ENCODE peak calls at places on chromosomes 2 and 18, in ten cellular contexts. I is activated CD8-positive, alpha-beta memory T cell treated with anti-CD3 and anti-CD28 coated beads, Interleukin-2, amount 50 U/mL, for 48 hours; S is renal cortical epithelial cell; R is CD8-positive, alpha-beta memory T cell; U is neuronal stem cell; G is AG09319; M is stimulated activated CD8-positive, alpha-beta memory T cell treated with anti-CD3 and anti-CD28 coated beads, Interleukin-7, amount 100 ng/mL, for 4 hours; Y is stimulated activated CD4-positive, alpha-beta T cell treated with anti-CD3 and anti-CD28 coated beads, TNF-alpha, amount 100 ng/mL, for 1 hour; X is HEK293T; F is NAMALWA. H is an unnamed sample.

GRCh38 chr2:54103454-54104314 is 11.7 kb upstream of the ACYP2 start:
- DNase-seq in U (no peak), R (no peak), F (peak), Y (no peak), M (no peak), X (peak), I (no peak), G (no peak), S (peak), H (peak)

GRCh38 chr2:11155326-11156059 is at the start of gene SLC66A3:
- DNase-seq in X (no peak), Y (no peak), I (no peak), U (peak), F (peak), G (peak), R (peak), S (peak), M (no peak), H (peak)

GRCh38 chr2:122737429-122738077 is 982.1 kb downstream of the TSN start:
- DNase-seq in S (peak), U (no peak), F (no peak), R (no peak), Y (no peak), G (no peak), M (no peak), X (no peak), I (no peak), H (no peak)

GRCh38 chr2:45892236-45892701 is 240.8 kb downstream of the PRKCE start:
- DNase-seq in X (no peak), Y (no peak), I (no peak), S (no peak), M (no peak), U (no peak), F (no peak), G (no peak), R (no peak), H (no peak)

GRCh38 chr2:174223359-174223758 is 25.0 kb downstream of the OLA1 start:
- DNase-seq in R (no peak), X (no peak), F (no peak), M (no peak), I (no peak), U (no peak), G (no peak), Y (no peak), S (no peak), H (no peak)

GRCh38 chr18:76450912-76451421 is 44.1 kb downstream of the ZNF516 start:
- DNase-seq in R (peak), F (peak), I (peak), S (peak), X (no peak), U (peak), Y (no peak), G (no peak), M (no peak), H (no peak)

GRCh38 chr18:49647496-49648168 is 85.8 kb downstream of the LIPG start:
- DNase-seq in U (no peak), I (no peak), G (no peak), S (peak), M (no peak), X (no peak), F (no peak), Y (no peak), R (no peak), H (peak)

GRCh38 chr2:213246665-213247281 is 37.5 kb upstream of the SPAG16 start:
- DNase-seq in S (peak), Y (no peak), M (peak), F (peak), X (no peak), G (no peak), I (peak), U (peak), R (peak), H (no peak)

GRCh38 chr2:217387776-217388381 is 528.0 kb upstream of the TNP1 start:
- DNase-seq in U (no peak), R (no peak), F (no peak), X (no peak), S (peak), Y (no peak), I (no peak), G (no peak), M (no peak), H (no peak)

GRCh38 chr2:32772623-32773221 is 144.9 kb downstream of the TTC27 start:
- DNase-seq in S (peak), Y (no peak), G (peak), F (peak), U (peak), R (no peak), I (no peak), X (peak), M (no peak), H (peak)

GRCh38 chr18:51430538-51430937 is 233.1 kb upstream of the MEX3C start:
- DNase-seq in F (no peak), M (no peak), Y (no peak), S (peak), X (no peak), U (no peak), I (no peak), R (no peak), G (no peak), H (no peak)

GRCh38 chr2:214069254-214069653 is 341.6 kb upstream of the VWC2L start:
- DNase-seq in S (peak), Y (no peak), X (peak), M (no peak), G (peak), I (no peak), F (no peak), U (no peak), R (no peak), H (peak)

GRCh38 chr2:48952071-48952604 is 196.6 kb upstream of the LHCGR start:
- DNase-seq in F (no peak), X (no peak), Y (no peak), S (no peak), M (no peak), R (no peak), G (no peak), U (no peak), I (no peak), H (no peak)

GRCh38 chr2:7013761-7014160 is 96.5 kb downstream of the RNF144A start:
- DNase-seq in I (no peak), R (no peak), X (no peak), Y (no peak), F (no peak), G (no peak), U (no peak), S (no peak), M (no peak), H (no peak)

GRCh38 chr2:186728631-186729030 is 34.8 kb downstream of the FAM171B start:
- DNase-seq in F (no peak), Y (no peak), S (no peak), G (no peak), I (no peak), M (no peak), R (no peak), U (no peak), X (no peak), H (no peak)

GRCh38 chr2:112686348-112687217 is 34.2 kb upstream of the NT5DC4 start:
- DNase-seq in U (no peak), S (no peak), I (no peak), R (no peak), X (no peak), Y (no peak), G (no peak), F (no peak), M (no peak), H (no peak)

GRCh38 chr2:171345971-171346722 is 87.6 kb downstream of the METTL8 start:
- DNase-seq in M (no peak), S (no peak), G (no peak), I (no peak), X (no peak), Y (no peak), R (no peak), F (no peak), U (no peak), H (no peak)

GRCh38 chr2:101540518-101540917 is 65.6 kb upstream of the RFX8 start:
- DNase-seq in Y (no peak), R (no peak), F (no peak), S (peak), M (no peak), X (no peak), I (no peak), G (peak), U (no peak), H (no peak)

GRCh38 chr2:208142925-208143799 is 2.8 kb downstream of the CRYGB start:
- DNase-seq in G (no peak), I (no peak), U (no peak), F (no peak), R (no peak), M (no peak), Y (no peak), S (no peak), X (no peak), H (no peak)

GRCh38 chr2:165827219-165827920 is 33.3 kb upstream of the GALNT3 start:
- DNase-seq in I (no peak), X (no peak), F (no peak), S (no peak), U (no peak), Y (no peak), G (no peak), M (no peak), R (no peak), H (no peak)

GRCh38 chr2:47486858-47487497 is 84.0 kb downstream of the MSH2 start:
- DNase-seq in R (no peak), F (peak), G (no peak), U (no peak), Y (no peak), X (no peak), S (peak), I (no peak), M (no peak), H (no peak)

GRCh38 chr2:188517549-188518255 is 226.0 kb downstream of the GULP1 start:
- DNase-seq in M (no peak), Y (no peak), S (no peak), F (no peak), X (no peak), R (no peak), I (no peak), G (no peak), U (no peak), H (no peak)

GRCh38 chr2:173496746-173497145 is 142.1 kb downstream of the CDCA7 start:
- DNase-seq in G (peak), U (no peak), R (no peak), I (no peak), F (no peak), X (no peak), Y (no peak), S (no peak), M (no peak), H (no peak)

GRCh38 chr2:195162194-195162593 is 494.8 kb upstream of the SLC39A10 start:
- DNase-seq in I (no peak), S (no peak), R (no peak), G (no peak), X (no peak), M (no peak), U (no peak), Y (no peak), F (no peak), H (no peak)

GRCh38 chr2:218320704-218321336 is 28.5 kb upstream of the TMBIM1 start:
- DNase-seq in G (no peak), U (no peak), I (no peak), X (no peak), M (no peak), R (no peak), Y (no peak), F (peak), S (no peak), H (no peak)

GRCh38 chr18:31436825-31437224 is 10.7 kb upstream of the DSG3 start:
- DNase-seq in I (no peak), U (no peak), X (no peak), R (no peak), F (no peak), S (peak), G (no peak), Y (no peak), M (no peak), H (no peak)

GRCh38 chr2:240429341-240429871 is 6.1 kb upstream of the GPC1 start:
- DNase-seq in I (peak), G (no peak), R (no peak), Y (no peak), U (no peak), F (no peak), M (no peak), S (no peak), X (no peak), H (no peak)

GRCh38 chr2:53422979-53423378 is 344.6 kb upstream of the CHAC2 start:
- DNase-seq in S (peak), M (no peak), G (peak), F (peak), I (no peak), U (peak), Y (no peak), R (no peak), X (peak), H (no peak)

H was measured in HS-27A.